ENCODE peak calls at places on chromosomes 5 and 9, in five cellular contexts. P is heart left ventricle, X is ovary, F is HL-60, Q is spleen. H is an unnamed sample.

GRCh38 chr5:96338089-96338488 is 95.0 kb downstream of the PCSK1 start:
- DNase-seq in P (no peak), X (no peak), F (no peak), Q (no peak), H (no peak)

GRCh38 chr9:78788101-78788500 is 491.2 kb downstream of the PSAT1 start:
- DNase-seq in P (no peak), X (no peak), F (no peak), Q (no peak), H (no peak)

GRCh38 chr5:2205185-2205585 is 322.5 kb upstream of the IRX4 start:
- DNase-seq in P (no peak), X (no peak), F (no peak), Q (no peak), H (no peak)

GRCh38 chr5:42566658-42567313 is 143.5 kb downstream of the GHR start:
- DNase-seq in P (no peak), X (peak), F (no peak), Q (no peak), H (no peak)

GRCh38 chr5:33049845-33050244 is 338.7 kb downstream of the NPR3 start:
- DNase-seq in P (no peak), X (no peak), F (no peak), Q (no peak), H (no peak)

GRCh38 chr5:95728494-95729114 is 2.5 kb upstream of the RHOBTB3 start:
- DNase-seq in P (no peak), X (no peak), F (no peak), Q (no peak), H (no peak)

GRCh38 chr5:109078448-109078847 is 330.8 kb downstream of the FER start:
- DNase-seq in P (no peak), X (no peak), F (no peak), Q (no peak), H (no peak)

GRCh38 chr9:12719431-12719830 is 26.2 kb downstream of the TYRP1 start:
- DNase-seq in P (no peak), X (no peak), F (no peak), Q (no peak), H (no peak)

GRCh38 chr9:21560281-21560745 is 78.2 kb upstream of the IFNE start:
- DNase-seq in P (no peak), X (no peak), F (no peak), Q (no peak), H (no peak)

GRCh38 chr5:66810747-66811355 is 214.7 kb downstream of the MAST4 start:
- DNase-seq in P (no peak), X (no peak), F (no peak), Q (no peak), H (no peak)

GRCh38 chr5:173642895-173643481 is 26.5 kb upstream of the BOD1 start:
- DNase-seq in P (no peak), X (no peak), F (no peak), Q (no peak), H (no peak)

GRCh38 chr9:125240649-125240999 is 519 bp downstream of the HSPA5 start:
- DNase-seq in P (peak), X (peak), F (peak), Q (no peak), H (peak)

GRCh38 chr9:95018099-95018927 is 291.8 kb downstream of the AOPEP start:
- DNase-seq in P (peak), X (no peak), F (no peak), Q (no peak), H (peak)

GRCh38 chr9:133604214-133604613 is 5.0 kb downstream of the FAM163B start:
- DNase-seq in P (no peak), X (no peak), F (no peak), Q (no peak), H (no peak)

GRCh38 chr5:39024884-39025283 is 49.3 kb downstream of the RICTOR start:
- DNase-seq in P (no peak), X (no peak), F (no peak), Q (no peak), H (no peak)

GRCh38 chr5:96565843-96566242 is 96.3 kb upstream of the CAST start:
- DNase-seq in P (no peak), X (no peak), F (no peak), Q (no peak), H (no peak)

GRCh38 chr5:138351056-138351455 is 1.4 kb upstream of the KDM3B start:
- DNase-seq in P (no peak), X (no peak), F (no peak), Q (no peak), H (no peak)

GRCh38 chr5:123496892-123497291 is 15.1 kb upstream of the CSNK1G3 start:
- DNase-seq in P (no peak), X (no peak), F (no peak), Q (no peak), H (no peak)

GRCh38 chr5:60538955-60539866 is 160.8 kb downstream of the DEPDC1B start:
- DNase-seq in P (no peak), X (no peak), F (no peak), Q (no peak), H (no peak)

GRCh38 chr5:143314664-143315063 is 88.8 kb downstream of the NR3C1 start:
- DNase-seq in P (no peak), X (no peak), F (no peak), Q (no peak), H (no peak)

GRCh38 chr9:129007035-129007765 is 20.9 kb downstream of the SH3GLB2 start:
- DNase-seq in P (peak), X (peak), F (no peak), Q (no peak), H (peak)

GRCh38 chr5:28807230-28807629 is 1768.8 kb upstream of the CDH9 start:
- DNase-seq in P (no peak), X (no peak), F (no peak), Q (no peak), H (no peak)

GRCh38 chr5:1788200-1788599 is 11.4 kb downstream of the MRPL36 start:
- DNase-seq in P (no peak), X (no peak), F (no peak), Q (no peak), H (no peak)

GRCh38 chr9:110198357-110198756 is 9.6 kb downstream of the C9orf152 start:
- DNase-seq in P (no peak), X (no peak), F (no peak), Q (no peak), H (no peak)

GRCh38 chr5:100790170-100790665 is 112.9 kb downstream of the ST8SIA4 start:
- DNase-seq in P (no peak), X (no peak), F (peak), Q (peak), H (no peak)

GRCh38 chr5:179549973-179550510 is 312 bp upstream of the RUFY1 start:
- DNase-seq in P (peak), X (no peak), F (peak), Q (peak), H (no peak)

GRCh38 chr5:113068559-113068958 is 92.0 kb downstream of the DCP2 start:
- DNase-seq in P (no peak), X (peak), F (no peak), Q (no peak), H (no peak)

GRCh38 chr5:55535199-55535905 is 588 bp upstream of the PLPP1 start:
- DNase-seq in P (no peak), X (no peak), F (no peak), Q (no peak), H (no peak)

GRCh38 chr5:2695200-2695891 is 56.1 kb downstream of the IRX2 start:
- DNase-seq in P (no peak), X (no peak), F (no peak), Q (no peak), H (no peak)

GRCh38 chr9:89597711-89598707 is 6.8 kb upstream of the GADD45G start:
- DNase-seq in P (no peak), X (peak), F (peak), Q (no peak), H (no peak)

GRCh38 chr5:82358454-82358853 is 80.3 kb upstream of the RPS23 start:
- DNase-seq in P (no peak), X (no peak), F (no peak), Q (no peak), H (no peak)

GRCh38 chr5:123157797-123158528 is 68.9 kb downstream of the PRDM6 start:
- DNase-seq in P (no peak), X (no peak), F (no peak), Q (no peak), H (no peak)

GRCh38 chr9:35367451-35367850 is 122.5 kb upstream of the RUSC2 start:
- DNase-seq in P (no peak), X (no peak), F (no peak), Q (no peak), H (no peak)

GRCh38 chr9:36327903-36328302 is 69.7 kb upstream of the GNE start:
- DNase-seq in P (no peak), X (no peak), F (no peak), Q (no peak), H (no peak)

GRCh38 chr5:29005386-29005785 is 1967.0 kb upstream of the CDH9 start:
- DNase-seq in P (no peak), X (no peak), F (no peak), Q (no peak), H (no peak)

DNA sequence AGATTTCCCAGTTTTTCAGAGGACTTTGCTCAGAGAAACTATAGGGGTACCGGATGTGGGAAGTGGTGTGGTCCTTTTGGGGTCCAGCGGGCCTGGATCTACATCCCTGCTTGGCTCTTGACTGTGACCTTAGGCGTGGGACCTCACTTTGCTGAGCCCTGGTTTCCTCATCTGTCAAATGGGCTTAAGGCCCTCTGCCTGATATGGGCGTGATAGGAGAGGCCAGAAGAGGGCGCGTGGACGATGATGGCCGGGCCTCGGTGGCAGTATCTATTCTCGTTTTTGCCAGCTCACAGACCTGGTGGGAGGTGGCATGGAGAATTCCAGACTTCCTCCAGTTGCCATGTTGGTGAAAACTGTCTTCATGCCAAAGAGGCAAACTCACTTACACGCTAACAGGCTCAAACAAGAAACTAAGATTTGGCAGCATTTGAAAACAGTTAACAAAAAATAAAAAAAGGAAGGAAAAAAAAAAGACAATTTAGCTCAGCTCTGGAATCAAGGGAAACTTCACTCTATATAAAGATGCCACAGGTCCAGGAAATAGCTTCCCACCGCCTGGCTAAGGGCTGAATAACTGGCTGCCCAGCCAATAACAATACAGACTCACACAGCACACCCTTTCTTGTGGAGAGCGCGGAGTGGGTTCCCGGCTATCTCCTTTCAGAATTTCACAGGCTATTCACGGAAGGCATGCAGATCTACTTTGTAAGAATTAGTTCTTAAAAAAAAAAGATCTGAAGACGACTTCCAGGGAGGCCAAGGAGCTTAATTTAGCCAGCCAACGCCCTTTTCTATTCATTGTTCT is 1.7 kb downstream of the SH3PXD2B start:
- DNase-seq in P (no peak), X (peak), F (no peak), Q (peak), H (no peak)
- TF ChIP-seq CTCF in P (no peak), X (no peak), F (no peak), Q (no peak), H (no peak)

GRCh38 chr5:141609044-141609443 is 9.8 kb downstream of the DIAPH1 start:
- DNase-seq in P (no peak), X (no peak), F (no peak), Q (no peak), H (no peak)
- H3K27ac ChIP-seq in P (no peak), X (no peak), F (peak), Q (no peak), H (no peak)

GRCh38 chr9:114507726-114508125 is 2.5 kb upstream of the WHRN start:
- DNase-seq in P (no peak), X (no peak), F (peak), Q (no peak), H (no peak)
- TF ChIP-seq CTCF in P (no peak), X (no peak), F (peak), Q (peak), H (no peak)

DNA sequence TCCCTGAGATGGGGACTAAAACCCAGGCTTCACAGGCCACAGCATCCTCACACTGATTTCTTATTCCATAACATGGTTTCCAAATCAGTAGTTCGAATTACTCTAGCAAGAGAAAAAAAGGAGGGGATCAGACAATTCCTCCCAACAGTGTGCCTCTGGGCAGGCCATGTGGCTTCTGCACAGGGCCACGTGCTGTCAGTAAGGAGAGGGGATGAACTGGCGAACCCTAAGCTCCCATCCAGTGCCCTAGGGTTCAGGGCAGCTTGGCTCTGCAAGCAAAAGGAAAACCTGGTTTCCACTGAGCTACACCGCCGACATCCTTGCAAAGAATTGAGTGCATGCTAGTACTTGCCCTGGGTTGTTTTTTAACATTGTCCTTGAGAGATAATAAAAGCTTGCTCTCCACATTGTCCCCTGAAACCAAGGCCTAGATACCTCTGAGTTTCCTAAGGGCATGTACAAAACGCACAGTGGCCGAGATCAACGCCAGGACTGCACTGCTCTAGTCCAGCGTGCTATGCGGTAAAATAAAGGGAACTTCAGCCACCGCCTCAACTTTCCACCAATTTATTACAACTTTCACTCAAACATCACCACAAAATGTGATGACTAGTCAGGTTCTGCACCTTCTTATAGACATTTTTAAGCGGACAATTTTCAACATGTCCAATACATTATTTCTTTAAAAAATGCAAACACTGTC is 4.5 kb downstream of the CAMSAP1 start:
- DNase-seq in P (no peak), X (peak), F (no peak), Q (peak), H (no peak)
- H3K27ac ChIP-seq in P (no peak), X (no peak), F (no peak), Q (no peak), H (peak)

GRCh38 chr5:146568161-146568560 is 52.2 kb upstream of the GPR151 start:
- DNase-seq in P (no peak), X (no peak), F (no peak), Q (no peak), H (no peak)

GRCh38 chr5:146564036-146564762 is 48.2 kb upstream of the GPR151 start:
- DNase-seq in P (no peak), X (no peak), F (no peak), Q (no peak), H (no peak)

GRCh38 chr5:146561711-146562110 is 45.7 kb upstream of the GPR151 start:
- DNase-seq in P (no peak), X (no peak), F (no peak), Q (no peak), H (no peak)

GRCh38 chr5:146562461-146562860 is 46.5 kb upstream of the GPR151 start:
- DNase-seq in P (no peak), X (no peak), F (no peak), Q (no peak), H (no peak)

GRCh38 chr5:146565764-146566163 is 49.8 kb upstream of the GPR151 start:
- DNase-seq in P (no peak), X (no peak), F (peak), Q (no peak), H (no peak)
- TF ChIP-seq CTCF in P (peak), X (no peak), F (peak), Q (no peak), H (peak)

DNA sequence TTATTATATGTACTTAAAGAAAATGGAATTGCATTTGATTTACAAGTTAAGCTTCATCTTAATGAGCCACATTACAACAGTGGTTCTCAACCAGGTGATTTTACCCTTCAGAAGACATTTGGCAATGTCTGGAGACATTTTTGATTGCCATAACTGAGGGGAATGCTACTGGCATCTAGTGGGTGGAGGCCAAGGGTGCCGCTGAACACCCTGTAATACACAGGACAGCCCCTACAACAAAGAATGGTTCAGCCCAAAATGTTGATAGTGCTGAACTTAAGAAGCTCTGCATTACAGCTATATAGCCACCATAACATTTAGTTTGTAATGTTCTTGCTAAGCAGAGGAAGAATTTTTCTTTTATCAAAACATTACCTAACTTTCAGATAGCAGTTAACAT is 103.1 kb downstream of the PAM start:
- DNase-seq in P (no peak), X (no peak), F (no peak), Q (no peak), H (no peak)
- H3K27ac ChIP-seq in P (no peak), X (no peak), F (no peak), Q (no peak), H (no peak)

GRCh38 chr5:150283904-150284303 is 5.7 kb downstream of the CAMK2A start:
- DNase-seq in P (no peak), X (no peak), F (no peak), Q (no peak), H (no peak)

GRCh38 chr5:150284311-150284710 is 5.3 kb downstream of the CAMK2A start:
- DNase-seq in P (no peak), X (no peak), F (no peak), Q (peak), H (no peak)

GRCh38 chr5:150288361-150288760 is 1.2 kb downstream of the CAMK2A start:
- DNase-seq in P (no peak), X (no peak), F (no peak), Q (peak), H (no peak)

GRCh38 chr5:150285114-150285513 is 4.5 kb downstream of the CAMK2A start:
- DNase-seq in P (no peak), X (no peak), F (no peak), Q (peak), H (no peak)

DNA sequence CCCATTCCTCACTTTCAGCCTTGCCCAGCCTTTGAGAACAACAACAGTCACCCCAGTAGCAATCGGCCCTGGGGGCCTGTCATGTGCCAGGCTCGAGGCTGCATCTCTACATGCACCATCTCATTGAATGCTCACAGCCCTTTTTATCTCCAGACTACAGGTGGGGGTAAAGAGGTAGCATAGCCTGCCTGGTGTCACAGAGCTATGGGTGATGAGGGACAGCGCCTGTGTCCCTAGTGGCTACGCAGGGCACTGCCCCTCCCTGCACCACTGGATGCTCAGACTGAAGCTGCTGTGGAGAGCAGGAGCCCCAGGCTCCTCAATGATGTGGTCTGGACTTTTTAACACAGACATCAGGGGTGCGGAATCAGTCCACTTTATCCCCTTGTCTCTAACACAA is 2.8 kb downstream of the CAMK2A start:
- DNase-seq in P (no peak), X (no peak), F (no peak), Q (peak), H (no peak)
- TF ChIP-seq CTCF in P (no peak), X (no peak), F (peak), Q (no peak), H (peak)

GRCh38 chr5:167755420-167755819 is 536.0 kb upstream of the WWC1 start:
- DNase-seq in P (no peak), X (no peak), F (no peak), Q (no peak), H (no peak)

GRCh38 chr5:167759411-167759821 is 532.0 kb upstream of the WWC1 start:
- DNase-seq in P (no peak), X (no peak), F (no peak), Q (no peak), H (no peak)

GRCh38 chr5:167754501-167754941 is 536.9 kb upstream of the WWC1 start:
- DNase-seq in P (no peak), X (no peak), F (no peak), Q (no peak), H (no peak)

DNA sequence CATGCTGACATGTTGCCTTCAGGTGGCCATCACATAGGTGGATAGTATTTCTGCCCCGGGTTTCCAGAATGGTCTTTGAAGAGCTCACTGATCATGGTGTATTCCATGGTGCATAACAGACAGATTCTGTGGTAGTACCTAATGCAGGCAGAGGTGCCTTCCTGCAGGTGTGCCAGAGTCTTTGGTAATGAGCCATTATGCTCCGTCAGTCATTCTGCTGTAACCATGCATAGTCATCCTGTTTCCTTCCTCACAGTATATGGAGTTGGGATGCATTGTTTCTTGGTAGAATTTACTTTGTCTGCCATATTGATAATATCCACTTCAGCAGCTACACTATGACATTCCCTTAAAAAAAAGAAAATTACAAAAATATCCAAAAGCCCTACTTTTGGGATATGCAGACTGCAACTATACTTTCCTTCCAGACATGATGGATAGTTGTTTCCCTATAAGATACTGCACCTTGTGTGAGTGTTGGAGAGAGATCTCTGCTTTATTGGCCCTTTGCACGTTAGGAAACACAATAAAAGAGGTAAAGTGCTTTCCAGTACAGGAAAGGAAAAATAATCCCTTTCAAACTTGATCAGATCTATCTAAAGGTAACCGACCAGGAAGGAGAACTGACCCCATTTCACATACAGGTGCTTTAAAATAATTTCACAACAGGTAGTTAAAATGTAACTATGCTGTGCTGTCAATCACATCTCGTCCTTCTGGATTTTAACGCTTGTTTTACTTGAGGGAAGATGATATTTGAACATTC is 537.5 kb upstream of the WWC1 start:
- DNase-seq in P (no peak), X (no peak), F (no peak), Q (no peak), H (no peak)
- H3K27ac ChIP-seq in P (no peak), X (no peak), F (no peak), Q (no peak), H (no peak)